ENCODE peak calls at places on chromosomes 2 and 18, in nine cellular contexts. One of them, this sample, is unnamed.

GRCh38 chr18:9757851-9758587 is 49.9 kb downstream of the RAB31 start:
- DNase-seq in GM12864: no peak
- DNase-seq in GM13976: no peak
- DNase-seq in coronary artery: no peak
- DNase-seq in endodermal cell: peak
- DNase-seq in foreskin fibroblast: peak
- DNase-seq in astrocyte: peak
- DNase-seq in activated CD8-positive, alpha-beta T cell treated with anti-CD3 and anti-CD28 coated beads for 36 hours: no peak
- DNase-seq in GM10248: no peak
- DNase-seq in this sample: no peak

GRCh38 chr2:197134206-197134605 is 176.4 kb downstream of the ANKRD44 start:
- DNase-seq in GM12864: no peak
- DNase-seq in GM13976: no peak
- DNase-seq in coronary artery: no peak
- DNase-seq in endodermal cell: no peak
- DNase-seq in foreskin fibroblast: peak
- DNase-seq in astrocyte: no peak
- DNase-seq in activated CD8-positive, alpha-beta T cell treated with anti-CD3 and anti-CD28 coated beads for 36 hours: no peak
- DNase-seq in GM10248: no peak
- DNase-seq in this sample: no peak

GRCh38 chr2:1742680-1743395 is 1.5 kb downstream of the PXDN start:
- DNase-seq in GM12864: no peak
- DNase-seq in GM13976: no peak
- DNase-seq in coronary artery: peak
- DNase-seq in endodermal cell: peak
- DNase-seq in foreskin fibroblast: peak
- DNase-seq in astrocyte: peak
- DNase-seq in activated CD8-positive, alpha-beta T cell treated with anti-CD3 and anti-CD28 coated beads for 36 hours: peak
- DNase-seq in GM10248: no peak
- DNase-seq in this sample: peak

GRCh38 chr2:202118168-202118567 is 45.1 kb downstream of the KIAA2012 start:
- DNase-seq in GM12864: no peak
- DNase-seq in GM13976: no peak
- DNase-seq in coronary artery: no peak
- DNase-seq in endodermal cell: no peak
- DNase-seq in foreskin fibroblast: no peak
- DNase-seq in astrocyte: no peak
- DNase-seq in activated CD8-positive, alpha-beta T cell treated with anti-CD3 and anti-CD28 coated beads for 36 hours: no peak
- DNase-seq in GM10248: no peak
- DNase-seq in this sample: no peak

GRCh38 chr18:77069931-77070330 is 62.7 kb downstream of the MBP start:
- DNase-seq in GM12864: no peak
- DNase-seq in GM13976: no peak
- DNase-seq in coronary artery: no peak
- DNase-seq in endodermal cell: no peak
- DNase-seq in foreskin fibroblast: no peak
- DNase-seq in astrocyte: no peak
- DNase-seq in activated CD8-positive, alpha-beta T cell treated with anti-CD3 and anti-CD28 coated beads for 36 hours: peak
- DNase-seq in GM10248: no peak
- DNase-seq in this sample: no peak

GRCh38 chr2:85324639-85325465 is 2.9 kb downstream of the TGOLN2 start:
- DNase-seq in GM12864: no peak
- DNase-seq in GM13976: no peak
- DNase-seq in coronary artery: no peak
- DNase-seq in endodermal cell: no peak
- DNase-seq in foreskin fibroblast: peak
- DNase-seq in astrocyte: no peak
- DNase-seq in activated CD8-positive, alpha-beta T cell treated with anti-CD3 and anti-CD28 coated beads for 36 hours: no peak
- DNase-seq in GM10248: no peak
- DNase-seq in this sample: no peak

GRCh38 chr2:71675296-71675695 is 221.9 kb downstream of the DYSF start:
- DNase-seq in GM12864: no peak
- DNase-seq in GM13976: no peak
- DNase-seq in coronary artery: peak
- DNase-seq in endodermal cell: peak
- DNase-seq in foreskin fibroblast: no peak
- DNase-seq in astrocyte: no peak
- DNase-seq in activated CD8-positive, alpha-beta T cell treated with anti-CD3 and anti-CD28 coated beads for 36 hours: no peak
- DNase-seq in GM10248: no peak
- DNase-seq in this sample: no peak

GRCh38 chr2:1731512-1731962 is 12.8 kb downstream of the PXDN start:
- DNase-seq in GM12864: no peak
- DNase-seq in GM13976: no peak
- DNase-seq in coronary artery: peak
- DNase-seq in endodermal cell: peak
- DNase-seq in foreskin fibroblast: peak
- DNase-seq in astrocyte: peak
- DNase-seq in activated CD8-positive, alpha-beta T cell treated with anti-CD3 and anti-CD28 coated beads for 36 hours: no peak
- DNase-seq in GM10248: no peak
- DNase-seq in this sample: no peak

GRCh38 chr18:75875559-75875958 is 448.1 kb upstream of the SMIM21 start:
- DNase-seq in GM12864: no peak
- DNase-seq in GM13976: no peak
- DNase-seq in coronary artery: no peak
- DNase-seq in endodermal cell: no peak
- DNase-seq in foreskin fibroblast: no peak
- DNase-seq in astrocyte: no peak
- DNase-seq in activated CD8-positive, alpha-beta T cell treated with anti-CD3 and anti-CD28 coated beads for 36 hours: no peak
- DNase-seq in GM10248: no peak
- DNase-seq in this sample: no peak

GRCh38 chr2:139514946-139515345 is 734.8 kb upstream of the NXPH2 start:
- DNase-seq in GM12864: no peak
- DNase-seq in GM13976: no peak
- DNase-seq in coronary artery: no peak
- DNase-seq in endodermal cell: no peak
- DNase-seq in foreskin fibroblast: no peak
- DNase-seq in astrocyte: no peak
- DNase-seq in activated CD8-positive, alpha-beta T cell treated with anti-CD3 and anti-CD28 coated beads for 36 hours: no peak
- DNase-seq in GM10248: no peak
- DNase-seq in this sample: no peak

GRCh38 chr18:28176933-28177827 is at the start of gene CDH2:
- DNase-seq in GM12864: no peak
- DNase-seq in GM13976: peak
- DNase-seq in coronary artery: peak
- DNase-seq in endodermal cell: peak
- DNase-seq in foreskin fibroblast: peak
- DNase-seq in astrocyte: peak
- DNase-seq in activated CD8-positive, alpha-beta T cell treated with anti-CD3 and anti-CD28 coated beads for 36 hours: peak
- DNase-seq in GM10248: peak
- DNase-seq in this sample: peak

DNA sequence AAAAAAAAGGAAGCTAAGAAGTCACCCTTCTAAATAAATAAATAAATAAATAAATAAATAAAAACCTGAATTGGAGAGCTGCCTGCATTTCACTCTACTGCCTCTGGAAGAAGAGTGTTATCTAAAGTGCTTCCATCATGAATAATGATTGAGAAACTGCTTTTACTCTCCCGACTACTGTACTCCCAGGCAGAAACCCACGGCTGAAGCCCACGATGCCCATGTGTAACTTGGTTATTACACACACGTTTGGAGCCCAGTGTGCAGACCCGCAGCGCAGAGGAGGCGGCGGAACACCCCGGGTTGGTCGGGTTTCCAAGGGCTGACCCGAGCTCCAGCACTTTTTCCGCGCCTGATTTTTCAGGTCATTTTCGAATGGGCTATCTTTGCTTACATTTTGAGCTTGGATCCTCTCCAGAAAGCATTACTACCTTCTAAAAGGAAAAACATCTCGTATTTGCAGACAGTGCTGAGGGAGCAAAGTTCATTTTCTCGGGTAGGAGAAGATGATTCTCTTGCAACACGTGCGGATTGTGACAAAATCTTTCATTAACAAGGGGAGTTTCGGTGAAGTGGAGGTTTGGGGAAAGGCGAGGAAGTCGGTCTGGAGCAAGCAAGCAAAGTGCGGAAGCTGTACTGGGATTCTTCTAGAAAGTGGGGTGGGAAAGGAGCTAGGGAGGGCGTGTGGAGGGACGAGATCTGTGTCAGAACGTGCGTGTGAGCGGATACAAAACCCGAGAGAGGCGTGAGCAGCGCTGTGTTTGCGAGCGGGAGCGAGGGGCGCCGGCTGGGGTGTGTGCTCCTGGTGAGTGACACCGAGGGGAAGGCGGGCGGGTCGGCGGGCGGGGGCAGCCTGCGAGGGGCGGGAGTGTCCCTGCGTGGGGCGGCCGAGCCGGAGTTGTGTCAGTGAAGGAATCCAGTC is at the start of gene SPATS2L:
- DNase-seq in GM12864: peak
- DNase-seq in GM13976: peak
- DNase-seq in coronary artery: peak
- DNase-seq in endodermal cell: peak
- DNase-seq in foreskin fibroblast: peak
- DNase-seq in astrocyte: peak
- DNase-seq in activated CD8-positive, alpha-beta T cell treated with anti-CD3 and anti-CD28 coated beads for 36 hours: peak
- DNase-seq in GM10248: peak
- DNase-seq in this sample: peak
- TF ChIP-seq CTCF in GM12864: peak
- TF ChIP-seq CTCF in GM13976: no peak
- TF ChIP-seq CTCF in coronary artery: no peak
- TF ChIP-seq CTCF in endodermal cell: peak
- TF ChIP-seq CTCF in foreskin fibroblast: no peak
- TF ChIP-seq CTCF in astrocyte: no peak
- TF ChIP-seq CTCF in activated CD8-positive, alpha-beta T cell treated with anti-CD3 and anti-CD28 coated beads for 36 hours: no peak
- TF ChIP-seq CTCF in GM10248: no peak
- TF ChIP-seq CTCF in this sample: no peak

GRCh38 chr2:218270721-218271486 is 585 bp downstream of the PNKD start:
- DNase-seq in GM12864: no peak
- DNase-seq in GM13976: no peak
- DNase-seq in coronary artery: no peak
- DNase-seq in endodermal cell: no peak
- DNase-seq in foreskin fibroblast: peak
- DNase-seq in astrocyte: no peak
- DNase-seq in activated CD8-positive, alpha-beta T cell treated with anti-CD3 and anti-CD28 coated beads for 36 hours: no peak
- DNase-seq in GM10248: no peak
- DNase-seq in this sample: no peak

GRCh38 chr2:218272531-218273212 is 2.4 kb downstream of the PNKD start:
- DNase-seq in GM12864: peak
- DNase-seq in GM13976: peak
- DNase-seq in coronary artery: peak
- DNase-seq in endodermal cell: peak
- DNase-seq in foreskin fibroblast: peak
- DNase-seq in astrocyte: peak
- DNase-seq in activated CD8-positive, alpha-beta T cell treated with anti-CD3 and anti-CD28 coated beads for 36 hours: peak
- DNase-seq in GM10248: peak
- DNase-seq in this sample: peak

GRCh38 chr2:218271487-218271797 is 1.1 kb downstream of the PNKD start:
- DNase-seq in GM12864: no peak
- DNase-seq in GM13976: no peak
- DNase-seq in coronary artery: no peak
- DNase-seq in endodermal cell: no peak
- DNase-seq in foreskin fibroblast: no peak
- DNase-seq in astrocyte: no peak
- DNase-seq in activated CD8-positive, alpha-beta T cell treated with anti-CD3 and anti-CD28 coated beads for 36 hours: no peak
- DNase-seq in GM10248: no peak
- DNase-seq in this sample: no peak

GRCh38 chr2:218271865-218272530 is 1.7 kb downstream of the PNKD start:
- DNase-seq in GM12864: no peak
- DNase-seq in GM13976: no peak
- DNase-seq in coronary artery: no peak
- DNase-seq in endodermal cell: no peak
- DNase-seq in foreskin fibroblast: no peak
- DNase-seq in astrocyte: no peak
- DNase-seq in activated CD8-positive, alpha-beta T cell treated with anti-CD3 and anti-CD28 coated beads for 36 hours: no peak
- DNase-seq in GM10248: no peak
- DNase-seq in this sample: no peak

DNA sequence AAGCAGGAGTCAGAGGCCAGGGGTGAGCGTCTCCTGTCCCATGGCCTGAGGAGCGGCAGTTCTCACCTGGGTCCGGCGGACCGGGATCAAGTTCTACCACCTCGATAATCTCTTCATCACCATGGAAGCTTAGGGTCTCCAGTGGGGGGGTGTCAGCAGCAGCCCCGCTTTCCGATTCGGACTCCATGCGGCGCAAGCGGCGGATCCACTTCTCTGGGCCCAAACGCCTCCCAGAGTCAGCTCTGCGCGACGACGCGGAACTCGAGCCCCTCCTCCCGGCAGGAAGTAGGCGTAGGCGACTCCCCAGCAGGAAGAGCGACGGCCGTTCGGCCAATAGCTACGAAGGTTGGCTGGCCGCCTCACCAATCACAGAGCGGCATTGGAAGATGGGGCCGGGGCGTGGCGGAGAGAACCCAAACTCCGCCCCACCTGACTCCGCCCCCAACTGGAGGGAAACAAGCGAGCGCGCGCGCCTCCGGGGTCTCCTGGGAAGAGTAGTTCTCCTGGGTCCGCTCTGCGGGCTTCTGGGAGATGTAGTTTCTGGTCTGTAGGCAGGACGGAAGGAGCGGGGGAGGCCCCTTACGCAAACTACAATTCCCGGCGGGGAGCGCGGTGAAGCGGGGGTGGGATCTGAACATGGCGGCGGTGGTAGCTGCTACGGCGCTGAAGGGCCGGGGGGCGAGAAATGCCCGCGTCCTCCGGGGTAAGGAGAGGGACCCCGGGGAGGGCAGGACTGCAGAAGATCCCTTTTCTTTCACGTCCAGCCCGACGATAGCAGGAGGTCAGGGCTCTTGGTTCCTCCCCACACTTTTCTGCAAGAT is at the start of the genes AAMP and PNKD:
- DNase-seq in GM12864: peak
- DNase-seq in GM13976: peak
- DNase-seq in coronary artery: peak
- DNase-seq in endodermal cell: peak
- DNase-seq in foreskin fibroblast: peak
- DNase-seq in astrocyte: peak
- DNase-seq in activated CD8-positive, alpha-beta T cell treated with anti-CD3 and anti-CD28 coated beads for 36 hours: peak
- DNase-seq in GM10248: peak
- DNase-seq in this sample: peak
- TF ChIP-seq CTCF in GM12864: no peak
- TF ChIP-seq CTCF in GM13976: no peak
- TF ChIP-seq CTCF in coronary artery: no peak
- TF ChIP-seq CTCF in endodermal cell: no peak
- TF ChIP-seq CTCF in foreskin fibroblast: no peak
- TF ChIP-seq CTCF in astrocyte: no peak
- TF ChIP-seq CTCF in activated CD8-positive, alpha-beta T cell treated with anti-CD3 and anti-CD28 coated beads for 36 hours: no peak
- TF ChIP-seq CTCF in GM10248: no peak
- TF ChIP-seq CTCF in this sample: no peak

DNA sequence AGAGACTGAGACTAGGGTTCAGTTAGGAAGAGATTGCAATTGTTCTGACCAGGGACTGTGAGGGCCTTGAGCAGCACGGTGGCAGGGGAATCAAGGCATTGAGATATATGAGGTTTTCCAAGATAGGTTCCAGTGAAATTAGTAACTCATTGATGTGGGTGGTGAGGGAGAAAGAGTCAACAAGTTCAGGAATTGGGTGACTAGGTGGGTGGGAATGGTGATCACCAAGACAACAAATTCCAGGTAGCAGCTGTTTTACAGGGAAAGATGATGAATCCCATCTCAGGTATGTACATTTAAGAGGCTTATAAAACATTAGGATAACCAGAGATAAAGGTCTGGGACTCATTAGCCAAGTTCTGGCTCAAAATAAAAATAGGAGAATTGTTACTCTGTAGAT is 251.5 kb upstream of the MGAT5 start:
- DNase-seq in GM12864: no peak
- DNase-seq in GM13976: no peak
- DNase-seq in coronary artery: no peak
- DNase-seq in endodermal cell: no peak
- DNase-seq in foreskin fibroblast: no peak
- DNase-seq in astrocyte: peak
- DNase-seq in activated CD8-positive, alpha-beta T cell treated with anti-CD3 and anti-CD28 coated beads for 36 hours: no peak
- DNase-seq in GM10248: no peak
- DNase-seq in this sample: no peak
- TF ChIP-seq CTCF in GM12864: no peak
- TF ChIP-seq CTCF in GM13976: no peak
- TF ChIP-seq CTCF in coronary artery: no peak
- TF ChIP-seq CTCF in endodermal cell: no peak
- TF ChIP-seq CTCF in foreskin fibroblast: no peak
- TF ChIP-seq CTCF in astrocyte: no peak
- TF ChIP-seq CTCF in activated CD8-positive, alpha-beta T cell treated with anti-CD3 and anti-CD28 coated beads for 36 hours: no peak
- TF ChIP-seq CTCF in GM10248: no peak
- TF ChIP-seq CTCF in this sample: no peak

GRCh38 chr2:213220967-213221603 is 63.2 kb upstream of the SPAG16 start:
- DNase-seq in GM12864: no peak
- DNase-seq in GM13976: no peak
- DNase-seq in coronary artery: no peak
- DNase-seq in endodermal cell: no peak
- DNase-seq in foreskin fibroblast: no peak
- DNase-seq in astrocyte: no peak
- DNase-seq in activated CD8-positive, alpha-beta T cell treated with anti-CD3 and anti-CD28 coated beads for 36 hours: no peak
- DNase-seq in GM10248: no peak
- DNase-seq in this sample: no peak
- TF ChIP-seq CTCF in GM12864: peak
- TF ChIP-seq CTCF in GM13976: no peak
- TF ChIP-seq CTCF in coronary artery: no peak
- TF ChIP-seq CTCF in endodermal cell: peak
- TF ChIP-seq CTCF in foreskin fibroblast: no peak
- TF ChIP-seq CTCF in astrocyte: no peak
- TF ChIP-seq CTCF in activated CD8-positive, alpha-beta T cell treated with anti-CD3 and anti-CD28 coated beads for 36 hours: no peak
- TF ChIP-seq CTCF in GM10248: no peak
- TF ChIP-seq CTCF in this sample: no peak